ENCODE peak calls at places on chromosomes 7 and 10, in ten cellular contexts. F is testis, C is spleen, A is ovary, X is heart left ventricle, J is breast epithelium, W is right lobe of liver, O is H54, U is A549, V is stomach. Y is an unnamed sample.
A peak's percentile ranks its signal among the peaks of the same experiment; 100 is the strongest.

GRCh38 chr10:59470570-59470969 is 108.2 kb upstream of the FAM13C start:
- DNase-seq in F (no peak), C (no peak), A (no peak), X (no peak), J (no peak), W (no peak), O (no peak), U (no peak), V (no peak), Y (no peak)

GRCh38 chr10:102832987-102833386 is 4.2 kb downstream of the CYP17A1 start:
- DNase-seq in F (no peak), C (no peak), A (no peak), X (no peak), J (no peak), W (no peak), O (no peak), U (no peak), V (no peak), Y (no peak)

GRCh38 chr7:98133181-98133580 is 26.5 kb downstream of the LMTK2 start:
- DNase-seq in F (no peak), C (no peak), A (no peak), X (no peak), J (no peak), W (no peak), O (no peak), U (no peak), V (no peak), Y (peak; percentile 88)

GRCh38 chr7:71363627-71364026 is 231.7 kb downstream of the GALNT17 start:
- DNase-seq in F (no peak), C (no peak), A (no peak), X (no peak), J (no peak), W (no peak), O (no peak), U (no peak), V (no peak), Y (no peak)

GRCh38 chr10:45376364-45376801 is 2.4 kb downstream of the ALOX5 start:
- DNase-seq in F (no peak), C (no peak), A (no peak), X (no peak), J (no peak), W (no peak), O (no peak), U (no peak), V (no peak), Y (peak; percentile 12)

GRCh38 chr7:20158684-20159083 is 58.5 kb downstream of the MACC1 start:
- DNase-seq in F (no peak), C (no peak), A (no peak), X (no peak), J (no peak), W (no peak), O (no peak), U (no peak), V (no peak), Y (peak; percentile 46)

GRCh38 chr7:102234131-102234530 is 52.5 kb upstream of the SH2B2 start:
- DNase-seq in F (no peak), C (no peak), A (no peak), X (no peak), J (no peak), W (peak; percentile 69), O (no peak), U (no peak), V (no peak), Y (no peak)

GRCh38 chr7:30171753-30172447 is 37.1 kb downstream of the MTURN start:
- DNase-seq in F (no peak), C (no peak), A (no peak), X (no peak), J (no peak), W (no peak), O (peak; percentile 67), U (peak; percentile 19), V (no peak), Y (no peak)

GRCh38 chr7:10940748-10941358 is 32.8 kb upstream of the PHF14 start:
- DNase-seq in F (no peak), C (no peak), A (no peak), X (no peak), J (no peak), W (no peak), O (peak; percentile 4), U (no peak), V (no peak), Y (no peak)

GRCh38 chr7:10939237-10939910 is 34.3 kb upstream of the PHF14 start:
- DNase-seq in F (no peak), C (no peak), A (peak; percentile 22), X (no peak), J (no peak), W (no peak), O (no peak), U (peak; percentile 4), V (no peak), Y (no peak)

GRCh38 chr7:10934292-10934691 is 39.4 kb upstream of the PHF14 start:
- DNase-seq in F (no peak), C (no peak), A (no peak), X (no peak), J (no peak), W (no peak), O (no peak), U (no peak), V (no peak), Y (no peak)

DNA sequence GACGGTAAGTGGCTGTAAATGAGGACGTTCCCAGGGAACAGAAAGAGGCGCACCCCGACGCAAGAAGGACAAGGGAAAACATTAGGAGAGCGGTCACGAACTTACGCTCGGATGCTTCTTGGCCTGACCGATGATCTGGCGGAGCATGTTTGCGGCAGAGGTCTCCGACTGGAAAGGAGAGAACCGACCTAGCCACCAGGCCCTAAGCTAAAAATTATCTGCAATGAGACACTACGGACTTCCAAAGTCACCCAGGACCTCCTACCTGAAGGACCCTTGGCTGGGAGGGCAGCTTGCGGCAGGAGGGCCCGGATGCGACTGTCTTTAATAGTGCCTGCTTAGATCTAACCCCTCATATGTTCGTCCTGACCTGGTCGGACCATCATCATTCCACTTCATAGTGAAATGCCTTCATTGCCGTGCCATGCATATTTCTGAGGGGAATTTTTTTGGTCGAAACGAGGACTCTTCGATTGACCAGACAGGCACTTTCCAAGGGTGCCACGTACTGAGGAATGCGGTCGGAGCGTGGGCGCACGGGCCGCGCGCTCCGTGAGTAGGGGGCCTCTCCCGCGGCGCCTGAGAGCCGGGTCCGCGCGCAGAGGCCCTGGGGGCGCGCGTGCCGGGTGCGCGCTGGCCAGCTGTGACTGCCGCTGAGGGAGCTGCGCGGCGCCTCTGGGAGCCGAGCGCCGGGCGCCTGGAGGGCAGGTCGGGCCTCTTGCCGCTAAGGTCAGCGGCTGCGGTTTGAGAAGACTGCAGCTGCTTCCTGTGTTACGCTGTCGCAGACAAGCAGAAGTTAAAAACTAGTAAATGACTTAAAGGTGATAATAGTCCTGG is 33.5 kb upstream of the PHF14 start:
- DNase-seq in F (peak; percentile 93), C (peak; percentile 97), A (peak; percentile 91), X (peak; percentile 93), J (peak; percentile 79), W (peak; percentile 92), O (peak; percentile 98), U (peak; percentile 96), V (peak; percentile 90), Y (peak; percentile 96)
- TF ChIP-seq POLR2A in F (peak; percentile 53), C (peak; percentile 34), A (peak; percentile 76), X (no peak), J (peak; percentile 74), W (peak; percentile 89), O (peak; percentile 95), U (peak; percentile 94), V (peak; percentile 84), Y (peak; percentile 98)

DNA sequence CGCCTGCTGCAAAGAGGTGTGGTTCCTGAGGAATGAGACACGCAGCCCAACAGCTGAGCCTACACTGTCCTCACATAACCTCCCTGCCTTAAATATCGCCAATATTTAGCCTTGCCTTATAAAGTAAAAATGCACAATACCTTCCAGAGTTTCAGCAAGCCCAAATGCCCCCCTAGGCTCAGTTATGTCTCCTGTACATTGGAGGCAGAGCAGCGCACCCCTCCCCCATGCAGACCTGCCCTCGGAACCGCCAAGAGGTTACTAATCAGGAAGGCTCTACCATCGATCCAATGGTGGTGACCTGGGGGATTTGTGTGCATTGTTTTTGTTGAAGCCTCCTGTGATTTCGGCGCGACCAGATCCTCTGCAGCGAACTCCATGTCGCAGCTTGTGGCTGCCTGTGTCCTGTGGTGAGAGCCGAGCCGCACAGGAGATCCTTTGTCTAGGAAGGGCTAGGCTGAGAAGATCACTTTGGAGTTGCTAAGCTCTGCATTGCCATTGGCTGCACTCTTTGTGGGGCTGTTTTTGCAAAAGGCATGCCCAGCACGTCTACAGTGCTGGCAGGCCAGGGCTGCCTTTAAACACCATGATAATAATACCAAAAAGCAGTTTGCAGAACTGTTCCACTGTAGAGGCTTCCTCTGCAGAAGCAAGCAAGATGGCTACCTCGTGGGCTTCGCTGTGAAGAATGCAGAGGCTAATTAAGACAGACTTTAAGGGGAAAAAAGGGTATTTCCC is 40.1 kb downstream of the TET1 start:
- DNase-seq in F (peak; percentile 78), C (peak; percentile 86), A (peak; percentile 53), X (peak; percentile 73), J (peak; percentile 64), W (peak; percentile 68), O (peak; percentile 76), U (peak; percentile 74), V (peak; percentile 65), Y (peak; percentile 58)
- TF ChIP-seq POLR2A in F (no peak), C (no peak), A (no peak), X (no peak), J (no peak), W (no peak), O (peak; percentile 42), U (peak; percentile 52), V (no peak), Y (peak; percentile 57)

DNA sequence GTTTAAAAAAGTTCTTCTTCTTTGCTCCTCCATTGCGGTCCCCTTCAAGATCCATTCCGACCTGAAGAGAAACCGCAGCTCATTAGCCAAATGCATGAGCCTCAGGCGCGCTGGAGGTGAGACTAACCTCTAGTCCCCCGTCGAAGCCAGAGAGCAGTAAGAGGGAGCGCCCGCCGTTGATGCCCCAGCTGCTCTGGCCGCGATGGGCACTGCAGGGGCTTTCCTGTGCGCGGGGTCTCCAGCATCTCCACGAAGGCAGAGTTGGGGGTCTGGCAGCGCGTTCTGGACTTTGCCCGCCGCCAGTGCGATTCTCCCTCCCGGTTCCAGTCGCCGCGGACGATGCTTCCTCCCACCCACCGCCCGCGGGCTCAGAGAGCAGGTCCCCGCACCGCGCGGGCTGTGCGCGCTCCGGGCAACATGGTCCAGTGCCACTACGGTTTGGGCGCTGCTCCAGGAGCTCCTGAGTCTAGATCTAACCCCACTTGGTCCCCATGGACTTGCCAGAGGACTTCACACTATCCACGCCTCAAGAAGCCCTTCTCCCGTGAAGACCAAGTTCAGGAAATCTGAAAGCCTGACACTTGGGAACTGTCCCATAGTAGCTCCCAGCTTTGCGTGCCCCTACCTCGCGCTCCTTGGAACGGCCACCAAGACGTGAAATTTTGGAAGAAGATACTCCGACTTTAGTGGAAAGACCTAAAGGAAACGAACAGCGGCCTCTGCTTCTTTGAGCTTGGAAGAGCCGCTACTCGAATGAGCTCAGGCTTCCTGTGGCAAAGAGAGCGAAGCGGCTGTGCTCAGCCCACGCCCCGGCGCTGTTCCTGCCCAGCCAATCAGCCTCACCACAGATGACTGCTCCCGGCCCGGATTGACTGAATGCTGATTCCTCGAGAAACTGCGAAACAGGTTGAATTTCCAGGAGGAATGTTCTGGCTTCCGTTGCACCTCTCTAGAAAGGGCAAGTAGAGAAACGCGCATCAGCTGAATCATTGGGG is at the start of gene ABCB1:
- DNase-seq in F (peak; percentile 58), C (peak; percentile 87), A (peak; percentile 53), X (peak; percentile 76), J (peak; percentile 51), W (peak; percentile 91), O (no peak), U (peak; percentile 9), V (peak; percentile 28), Y (peak; percentile 54)
- TF ChIP-seq POLR2A in F (no peak), C (no peak), A (no peak), X (no peak), J (no peak), W (peak; percentile 93), O (no peak), U (no peak), V (no peak), Y (no peak)

GRCh38 chr7:44801890-44802289 is 5.4 kb downstream of the PPIA start:
- DNase-seq in F (no peak), C (no peak), A (no peak), X (no peak), J (no peak), W (no peak), O (no peak), U (no peak), V (no peak), Y (no peak)
- TF ChIP-seq POLR2A in F (no peak), C (no peak), A (no peak), X (no peak), J (no peak), W (no peak), O (no peak), U (no peak), V (no peak), Y (peak; percentile 15)

Y was measured in erythroblast.